ENCODE peak calls at places on chromosomes 6 and 20, in seven cellular contexts. L is naive thymus-derived CD8-positive, alpha-beta T cell; G is EL; Z is stimulated activated CD4-positive, alpha-beta T cell treated with anti-CD3 and anti-CD28 coated beads, Interleukin-1b, Interleukin-23, amount 100 ng/mL, for 24 hours; X is substantia nigra; J is tibial artery; O is nucleus accumbens. C is an unnamed sample.
A peak's percentile ranks its signal among the peaks of the same experiment; 100 is the strongest.

GRCh38 chr6:27495386-27496135 is 22.7 kb upstream of the ZNF184 start:
- DNase-seq in G (peak; percentile 87), J (peak; percentile 82), O (no peak), X (no peak), Z (peak; percentile 79), L (no peak), C (no peak)

GRCh38 chr6:147549531-147549930 is 41.0 kb downstream of the SAMD5 start:
- DNase-seq in O (no peak), J (no peak), Z (no peak), L (no peak), G (no peak), X (no peak), C (no peak)

GRCh38 chr20:54083459-54083858 is 13.1 kb upstream of the BCAS1 start:
- DNase-seq in O (no peak), J (no peak), G (no peak), L (no peak), X (no peak), Z (no peak), C (no peak)

GRCh38 chr6:47278545-47278944 is 31.2 kb downstream of the TNFRSF21 start:
- DNase-seq in X (no peak), L (no peak), O (no peak), J (no peak), G (peak; percentile 25), Z (no peak), C (no peak)

GRCh38 chr6:147738516-147739187 is 230.2 kb downstream of the SAMD5 start:
- DNase-seq in Z (no peak), O (no peak), X (no peak), L (no peak), G (no peak), J (no peak), C (no peak)

GRCh38 chr6:128259735-128260685 is 260.4 kb downstream of the PTPRK start:
- DNase-seq in L (no peak), O (no peak), J (no peak), G (no peak), X (no peak), Z (no peak), C (no peak)

GRCh38 chr20:35837577-35838195 is 65.9 kb downstream of the PHF20 start:
- DNase-seq in L (no peak), O (no peak), Z (no peak), J (no peak), G (no peak), X (no peak), C (no peak)

GRCh38 chr6:15062311-15063252 is 183.3 kb upstream of the JARID2 start:
- DNase-seq in X (no peak), G (peak; percentile 86), Z (no peak), J (no peak), O (no peak), L (no peak), C (no peak)

GRCh38 chr20:32966881-32967781 is 37.1 kb downstream of the SUN5 start:
- DNase-seq in X (no peak), Z (no peak), G (no peak), J (peak; percentile 11), L (peak; percentile 85), O (no peak), C (no peak)

GRCh38 chr20:47351643-47352331 is 4.7 kb downstream of the ZMYND8 start:
- DNase-seq in X (no peak), O (no peak), L (no peak), G (no peak), Z (no peak), J (no peak), C (peak; percentile 64)

GRCh38 chr6:48893048-48893447 is 570.0 kb downstream of the MMUT start:
- DNase-seq in G (no peak), O (no peak), L (no peak), Z (no peak), J (no peak), X (no peak), C (no peak)

GRCh38 chr20:50048420-50049166 is 64.4 kb downstream of the UBE2V1 start:
- DNase-seq in J (peak; percentile 82), G (no peak), X (no peak), O (no peak), L (peak; percentile 66), Z (no peak), C (peak; percentile 12)

GRCh38 chr6:155215906-155216305 is 47.9 kb upstream of the CLDN20 start:
- DNase-seq in J (no peak), O (no peak), L (no peak), X (no peak), G (no peak), Z (no peak), C (no peak)

GRCh38 chr6:156703719-156704118 is 73.5 kb upstream of the ARID1B start:
- DNase-seq in O (no peak), X (no peak), Z (no peak), L (no peak), J (no peak), G (peak; percentile 22), C (no peak)

GRCh38 chr6:37546141-37546871 is 46.6 kb upstream of the CCDC167 start:
- DNase-seq in G (peak; percentile 20), J (no peak), O (no peak), X (no peak), L (no peak), Z (no peak), C (no peak)

GRCh38 chr20:46568570-46569129 is 18.2 kb upstream of the OCSTAMP start:
- DNase-seq in J (peak; percentile 89), Z (no peak), X (peak; percentile 87), L (no peak), O (peak; percentile 84), G (peak; percentile 63), C (peak; percentile 90)

GRCh38 chr6:74826318-74826717 is 379.5 kb downstream of the COL12A1 start:
- DNase-seq in O (no peak), G (no peak), Z (no peak), L (no peak), X (no peak), J (no peak), C (no peak)

C was measured in caudate nucleus.